ENCODE peak calls at places on chromosomes 7 and 10, in four cellular contexts. One of them, this sample, is unnamed.

GRCh38 chr10:48215148-48215982 is 59.1 kb downstream of the FRMPD2 start:
- DNase-seq in stomach: peak
- DNase-seq in brain microvascular endothelial cell: peak
- DNase-seq in CD4-positive, alpha-beta T cell: no peak
- DNase-seq in this sample: peak

GRCh38 chr10:130656187-130656575 is 520.0 kb downstream of the GLRX3 start:
- DNase-seq in stomach: no peak
- DNase-seq in brain microvascular endothelial cell: no peak
- DNase-seq in CD4-positive, alpha-beta T cell: no peak
- DNase-seq in this sample: no peak

GRCh38 chr10:43257210-43258031 is 9.4 kb downstream of the RASGEF1A start:
- DNase-seq in CD4-positive, alpha-beta T cell: no peak
- DNase-seq in brain microvascular endothelial cell: no peak
- DNase-seq in stomach: no peak
- DNase-seq in this sample: no peak

GRCh38 chr10:10353326-10353725 is 664.3 kb upstream of the CELF2 start:
- DNase-seq in CD4-positive, alpha-beta T cell: no peak
- DNase-seq in brain microvascular endothelial cell: no peak
- DNase-seq in stomach: no peak
- DNase-seq in this sample: peak

GRCh38 chr10:1425886-1426285 is 311.4 kb downstream of the ADARB2 start:
- DNase-seq in brain microvascular endothelial cell: no peak
- DNase-seq in stomach: no peak
- DNase-seq in CD4-positive, alpha-beta T cell: no peak
- DNase-seq in this sample: no peak

GRCh38 chr10:79268100-79268670 is 79.1 kb upstream of the PPIF start:
- DNase-seq in stomach: no peak
- DNase-seq in brain microvascular endothelial cell: peak
- DNase-seq in CD4-positive, alpha-beta T cell: no peak
- DNase-seq in this sample: no peak

GRCh38 chr10:71812016-71812912 is 38.8 kb downstream of the PSAP start:
- DNase-seq in brain microvascular endothelial cell: peak
- DNase-seq in stomach: peak
- DNase-seq in CD4-positive, alpha-beta T cell: peak
- DNase-seq in this sample: peak

GRCh38 chr10:48932831-48933670 is 6.6 kb downstream of the LRRC18 start:
- DNase-seq in CD4-positive, alpha-beta T cell: no peak
- DNase-seq in brain microvascular endothelial cell: no peak
- DNase-seq in stomach: no peak
- DNase-seq in this sample: no peak

GRCh38 chr7:37284805-37285211 is 163.9 kb downstream of the ELMO1 start:
- DNase-seq in brain microvascular endothelial cell: peak
- DNase-seq in stomach: no peak
- DNase-seq in CD4-positive, alpha-beta T cell: peak
- DNase-seq in this sample: no peak

GRCh38 chr10:69418052-69418752 is 1.5 kb upstream of the TACR2 start:
- DNase-seq in CD4-positive, alpha-beta T cell: no peak
- DNase-seq in brain microvascular endothelial cell: no peak
- DNase-seq in stomach: no peak
- DNase-seq in this sample: no peak

GRCh38 chr10:71726673-71727428 is 7.3 kb upstream of the C10orf105 start:
- DNase-seq in CD4-positive, alpha-beta T cell: no peak
- DNase-seq in stomach: no peak
- DNase-seq in brain microvascular endothelial cell: no peak
- DNase-seq in this sample: no peak

GRCh38 chr10:132319853-132320669 is 11.9 kb upstream of the LRRC27 start:
- DNase-seq in CD4-positive, alpha-beta T cell: no peak
- DNase-seq in stomach: no peak
- DNase-seq in brain microvascular endothelial cell: peak
- DNase-seq in this sample: peak
- H3K27ac ChIP-seq in CD4-positive, alpha-beta T cell: no peak
- H3K27ac ChIP-seq in stomach: no peak
- H3K27ac ChIP-seq in brain microvascular endothelial cell: peak
- H3K27ac ChIP-seq in this sample: peak

DNA sequence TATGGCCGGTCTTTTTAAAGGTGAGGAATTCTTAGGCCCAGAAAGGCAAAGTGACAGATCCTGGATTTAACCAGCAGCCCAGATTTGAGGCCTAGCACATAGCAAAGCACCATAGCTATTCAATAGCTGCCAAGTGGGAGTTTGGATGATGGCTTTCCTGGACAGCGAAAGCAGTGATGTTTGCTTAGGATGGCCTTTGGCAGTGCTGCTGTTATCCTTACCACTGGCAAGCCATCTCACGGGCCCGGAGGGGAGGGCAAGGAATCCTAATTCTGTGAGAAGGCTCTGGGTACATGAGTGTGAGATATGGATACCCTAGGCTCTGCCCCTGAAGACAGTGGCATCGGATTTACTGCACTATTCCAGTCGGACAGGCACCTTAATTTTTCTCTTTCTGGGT is 50.4 kb downstream of the TCF7L2 start:
- DNase-seq in stomach: no peak
- DNase-seq in brain microvascular endothelial cell: no peak
- DNase-seq in CD4-positive, alpha-beta T cell: no peak
- DNase-seq in this sample: no peak
- TF ChIP-seq CTCF in stomach: no peak
- TF ChIP-seq CTCF in brain microvascular endothelial cell: no peak
- TF ChIP-seq CTCF in CD4-positive, alpha-beta T cell: no peak
- TF ChIP-seq CTCF in this sample: no peak

DNA sequence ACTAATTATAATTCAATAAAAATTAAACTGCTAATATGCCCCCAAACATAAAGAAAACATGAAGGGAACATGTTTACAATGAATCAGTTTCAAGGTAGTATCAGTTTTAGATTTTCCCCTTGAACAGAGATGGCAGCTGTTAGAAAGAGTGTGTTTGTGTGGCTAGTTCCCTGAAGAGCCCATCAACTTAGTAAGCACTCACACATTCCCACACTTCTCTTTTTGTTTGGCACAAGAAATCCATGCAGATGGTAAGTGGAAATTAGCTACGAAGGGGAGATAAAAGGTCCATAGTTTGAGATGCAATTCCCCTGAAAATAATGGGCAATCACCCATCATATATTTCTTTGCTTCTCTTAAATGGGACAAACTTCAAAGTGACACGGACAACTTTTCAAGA is 259.7 kb upstream of the NPY start:
- DNase-seq in stomach: no peak
- DNase-seq in CD4-positive, alpha-beta T cell: no peak
- DNase-seq in brain microvascular endothelial cell: no peak
- DNase-seq in this sample: no peak
- H3K27ac ChIP-seq in stomach: no peak
- H3K27ac ChIP-seq in CD4-positive, alpha-beta T cell: no peak
- H3K27ac ChIP-seq in brain microvascular endothelial cell: no peak
- H3K27ac ChIP-seq in this sample: no peak

GRCh38 chr10:119405505-119405807 is 137.1 kb downstream of the RGS10 start:
- DNase-seq in stomach: no peak
- DNase-seq in brain microvascular endothelial cell: no peak
- DNase-seq in CD4-positive, alpha-beta T cell: no peak
- DNase-seq in this sample: no peak

GRCh38 chr10:119408072-119408471 is 134.4 kb downstream of the RGS10 start:
- DNase-seq in brain microvascular endothelial cell: no peak
- DNase-seq in stomach: no peak
- DNase-seq in CD4-positive, alpha-beta T cell: no peak
- DNase-seq in this sample: no peak

GRCh38 chr10:119406137-119406536 is 136.4 kb downstream of the RGS10 start:
- DNase-seq in CD4-positive, alpha-beta T cell: no peak
- DNase-seq in stomach: no peak
- DNase-seq in brain microvascular endothelial cell: no peak
- DNase-seq in this sample: no peak

GRCh38 chr10:119408969-119409371 is 133.5 kb downstream of the RGS10 start:
- DNase-seq in brain microvascular endothelial cell: no peak
- DNase-seq in stomach: no peak
- DNase-seq in CD4-positive, alpha-beta T cell: no peak
- DNase-seq in this sample: no peak

DNA sequence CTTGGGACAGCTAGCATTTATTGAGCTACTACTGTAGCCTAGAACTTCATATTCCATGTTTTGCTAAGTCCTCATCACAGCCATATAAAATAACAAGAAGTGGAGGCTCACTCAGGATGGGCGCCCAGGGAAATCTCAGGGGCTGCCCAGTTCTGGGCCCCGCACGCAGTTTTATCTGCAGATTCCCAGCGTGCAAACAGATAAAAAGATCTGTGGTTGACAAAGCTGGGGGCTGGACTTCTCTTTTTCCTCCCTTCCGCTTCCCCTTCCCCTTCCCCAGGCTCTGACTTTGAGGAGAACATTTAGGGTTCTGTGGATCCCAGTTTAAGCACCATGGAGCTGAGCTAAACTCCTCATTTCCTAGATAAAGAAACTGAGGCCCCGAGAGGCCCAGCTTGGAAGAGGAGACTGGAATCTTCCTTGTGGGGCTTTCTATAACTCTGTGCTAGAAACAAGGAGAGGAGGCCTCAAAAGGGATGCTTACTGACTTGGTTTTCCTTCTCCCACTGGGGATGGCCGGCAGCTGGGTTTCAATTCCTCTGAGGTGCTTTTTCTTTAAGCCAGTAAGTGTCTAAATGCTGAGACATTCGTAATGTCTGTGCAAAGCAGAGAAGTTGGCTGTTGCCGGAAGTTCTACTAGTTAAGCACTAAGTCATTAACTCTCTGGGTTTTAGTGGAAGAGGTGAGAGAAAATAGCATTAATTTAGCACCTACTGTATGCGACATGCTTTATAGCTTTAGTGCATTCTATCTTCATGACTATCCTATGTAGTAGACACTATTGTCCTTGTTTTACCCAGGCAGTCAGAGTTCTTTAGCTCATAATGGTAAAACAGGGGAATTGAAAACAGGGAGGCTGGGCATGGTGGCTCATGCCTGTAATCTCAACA is 135.4 kb downstream of the RGS10 start:
- DNase-seq in CD4-positive, alpha-beta T cell: no peak
- DNase-seq in stomach: no peak
- DNase-seq in brain microvascular endothelial cell: no peak
- DNase-seq in this sample: no peak
- TF ChIP-seq CTCF in CD4-positive, alpha-beta T cell: no peak
- TF ChIP-seq CTCF in stomach: no peak
- TF ChIP-seq CTCF in brain microvascular endothelial cell: no peak
- TF ChIP-seq CTCF in this sample: no peak

GRCh38 chr10:125006921-125007391 is 65.0 kb downstream of the ZRANB1 start:
- DNase-seq in CD4-positive, alpha-beta T cell: no peak
- DNase-seq in stomach: no peak
- DNase-seq in brain microvascular endothelial cell: no peak
- DNase-seq in this sample: no peak
- H3K27ac ChIP-seq in CD4-positive, alpha-beta T cell: no peak
- H3K27ac ChIP-seq in stomach: no peak
- H3K27ac ChIP-seq in brain microvascular endothelial cell: no peak
- H3K27ac ChIP-seq in this sample: peak

DNA sequence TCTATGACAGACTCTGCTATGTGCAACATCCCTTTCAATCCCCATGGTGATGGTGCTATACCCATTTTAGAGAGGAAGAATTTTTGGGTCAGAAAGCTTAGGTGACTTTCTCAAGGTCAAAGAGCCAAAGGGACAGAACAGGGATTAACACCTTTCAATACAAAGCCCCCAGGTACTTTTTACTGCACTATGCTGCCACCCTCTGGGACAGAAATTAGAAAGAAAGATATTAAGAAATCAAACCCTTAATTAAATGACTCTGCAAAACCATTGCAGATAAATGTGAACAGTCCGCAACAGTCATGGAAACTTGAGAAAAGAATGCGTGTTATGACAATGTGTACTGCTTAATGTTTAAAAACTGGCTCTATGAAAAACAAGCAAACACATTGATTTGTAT is 673.7 kb downstream of the MAGI2 start:
- DNase-seq in CD4-positive, alpha-beta T cell: no peak
- DNase-seq in brain microvascular endothelial cell: no peak
- DNase-seq in stomach: no peak
- DNase-seq in this sample: no peak
- TF ChIP-seq CTCF in CD4-positive, alpha-beta T cell: no peak
- TF ChIP-seq CTCF in brain microvascular endothelial cell: peak
- TF ChIP-seq CTCF in stomach: no peak
- TF ChIP-seq CTCF in this sample: no peak

DNA sequence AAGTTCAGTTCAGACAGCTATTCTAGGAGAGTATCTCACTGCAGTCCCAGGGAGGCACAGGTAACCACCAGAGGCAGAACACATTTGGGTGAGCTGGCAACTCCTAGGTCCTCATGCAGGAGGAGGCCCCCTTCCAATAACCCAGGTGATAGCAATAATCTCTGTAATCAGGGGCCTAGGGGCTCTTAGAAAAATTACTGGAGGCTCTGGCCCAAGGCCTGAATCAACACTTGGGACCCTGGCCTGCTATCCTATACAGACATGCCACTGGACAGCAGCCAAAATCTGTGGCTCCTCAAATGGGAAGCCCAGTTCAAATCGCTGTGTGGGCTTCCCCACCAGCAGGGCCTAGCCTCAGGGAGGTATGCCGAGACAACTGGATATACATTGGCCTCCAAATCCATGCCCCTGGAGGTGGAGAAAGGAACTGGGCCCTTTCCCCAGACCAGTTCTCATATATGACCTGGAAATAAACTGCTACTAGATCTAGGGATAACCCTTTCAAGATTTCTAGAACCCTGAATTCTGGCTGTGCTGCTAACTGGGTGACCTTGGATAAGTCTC is 1.6 kb downstream of the AVPI1 start:
- DNase-seq in CD4-positive, alpha-beta T cell: no peak
- DNase-seq in stomach: peak
- DNase-seq in brain microvascular endothelial cell: peak
- DNase-seq in this sample: peak
- H3K27ac ChIP-seq in CD4-positive, alpha-beta T cell: no peak
- H3K27ac ChIP-seq in stomach: peak
- H3K27ac ChIP-seq in brain microvascular endothelial cell: no peak
- H3K27ac ChIP-seq in this sample: peak

DNA sequence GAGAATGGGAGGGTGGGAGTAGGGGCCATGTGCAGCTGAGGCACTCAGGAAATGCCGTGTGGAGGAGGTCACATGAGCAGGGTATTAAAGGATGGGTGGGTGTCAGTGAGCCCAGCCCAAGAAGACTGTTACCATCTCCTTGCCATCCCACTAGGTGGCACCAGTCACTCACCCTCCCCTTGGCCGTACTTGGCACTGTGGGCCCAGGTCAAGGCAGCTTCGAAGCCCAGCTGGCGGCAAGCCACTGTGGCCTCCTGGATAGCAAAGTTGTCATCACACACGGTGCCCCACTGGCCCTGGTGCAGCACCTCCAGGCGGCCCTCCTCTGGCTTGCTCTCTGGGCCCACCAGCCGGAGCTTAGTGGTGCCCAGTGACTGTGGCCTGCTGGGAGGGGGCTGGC is 5.4 kb downstream of the LOXL4 start:
- DNase-seq in stomach: peak
- DNase-seq in CD4-positive, alpha-beta T cell: no peak
- DNase-seq in brain microvascular endothelial cell: no peak
- DNase-seq in this sample: peak
- TF ChIP-seq CTCF in stomach: no peak
- TF ChIP-seq CTCF in CD4-positive, alpha-beta T cell: no peak
- TF ChIP-seq CTCF in brain microvascular endothelial cell: peak
- TF ChIP-seq CTCF in this sample: no peak